ENCODE peak calls at places on chromosomes 11 and 22, in six cellular contexts. D is K562, L is H1, M is SK-N-SH, G is HepG2, K is GM12878. C is an unnamed sample.

GRCh38 chr11:6443269-6444003 is 2.6 kb upstream of the HPX start:
- DNase-seq in D (peak; percentile 76), L (no peak), M (peak; percentile 78), G (peak; percentile 28), K (no peak), C (peak; percentile 13)

GRCh38 chr11:133501643-133502535 is 30.4 kb downstream of the OPCML start:
- DNase-seq in D (no peak), L (no peak), M (no peak), G (no peak), K (no peak), C (no peak)

GRCh38 chr11:81772161-81772560 is 961.5 kb downstream of the FAM181B start:
- DNase-seq in D (no peak), L (no peak), M (peak; percentile 20), G (no peak), K (no peak), C (no peak)

GRCh38 chr11:1755344-1756023 is 5.1 kb upstream of the IFITM10 start:
- DNase-seq in D (no peak), L (no peak), M (no peak), G (no peak), K (no peak), C (no peak)

GRCh38 chr22:40394607-40395006 is 24.2 kb downstream of the SGSM3 start:
- DNase-seq in D (no peak), L (no peak), M (no peak), G (no peak), K (no peak), C (no peak)

GRCh38 chr11:20080032-20080685 is 80.1 kb downstream of the DBX1 start:
- DNase-seq in D (peak; percentile 38), L (no peak), M (no peak), G (no peak), K (peak; percentile 9), C (no peak)

GRCh38 chr11:8610532-8611116 is 16.6 kb upstream of the STK33 start:
- DNase-seq in D (no peak), L (no peak), M (no peak), G (no peak), K (no peak), C (no peak)

GRCh38 chr11:22221143-22221542 is 28.3 kb downstream of the ANO5 start:
- DNase-seq in D (no peak), L (no peak), M (no peak), G (no peak), K (no peak), C (no peak)

GRCh38 chr11:33375688-33376311 is 118.6 kb downstream of the HIPK3 start:
- DNase-seq in D (no peak), L (no peak), M (peak; percentile 82), G (no peak), K (no peak), C (no peak)

GRCh38 chr11:2700415-2701211 is 819 bp upstream of the KCNQ1OT1 start:
- DNase-seq in D (peak; percentile 76), L (no peak), M (peak; percentile 79), G (peak; percentile 57), K (peak; percentile 13), C (no peak)

GRCh38 chr11:69044111-69045013 is 4.4 kb upstream of the TPCN2 start:
- DNase-seq in D (no peak), L (peak; percentile 64), M (peak; percentile 77), G (peak; percentile 68), K (no peak), C (no peak)

GRCh38 chr11:68455485-68455884 is 5.1 kb upstream of the PPP6R3 start:
- DNase-seq in D (no peak), L (no peak), M (no peak), G (no peak), K (no peak), C (no peak)

GRCh38 chr11:96704847-96705246 is 315.0 kb downstream of the JRKL start:
- DNase-seq in D (no peak), L (no peak), M (no peak), G (no peak), K (no peak), C (no peak)

GRCh38 chr11:17347676-17348075 is 3.9 kb upstream of the NCR3LG1 start:
- DNase-seq in D (no peak), L (no peak), M (no peak), G (no peak), K (no peak), C (no peak)

GRCh38 chr11:18699269-18699596 is 654 bp downstream of the TMEM86A start:
- DNase-seq in D (no peak), L (no peak), M (peak; percentile 30), G (no peak), K (no peak), C (no peak)

GRCh38 chr11:18700375-18700774 is 1.8 kb downstream of the TMEM86A start:
- DNase-seq in D (no peak), L (no peak), M (no peak), G (no peak), K (no peak), C (no peak)

GRCh38 chr11:18699848-18700261 is 1.3 kb downstream of the TMEM86A start:
- DNase-seq in D (no peak), L (no peak), M (no peak), G (no peak), K (no peak), C (peak; percentile 38)

GRCh38 chr11:18697581-18697980 is 998 bp upstream of the TMEM86A start:
- DNase-seq in D (no peak), L (no peak), M (no peak), G (no peak), K (no peak), C (no peak)

DNA sequence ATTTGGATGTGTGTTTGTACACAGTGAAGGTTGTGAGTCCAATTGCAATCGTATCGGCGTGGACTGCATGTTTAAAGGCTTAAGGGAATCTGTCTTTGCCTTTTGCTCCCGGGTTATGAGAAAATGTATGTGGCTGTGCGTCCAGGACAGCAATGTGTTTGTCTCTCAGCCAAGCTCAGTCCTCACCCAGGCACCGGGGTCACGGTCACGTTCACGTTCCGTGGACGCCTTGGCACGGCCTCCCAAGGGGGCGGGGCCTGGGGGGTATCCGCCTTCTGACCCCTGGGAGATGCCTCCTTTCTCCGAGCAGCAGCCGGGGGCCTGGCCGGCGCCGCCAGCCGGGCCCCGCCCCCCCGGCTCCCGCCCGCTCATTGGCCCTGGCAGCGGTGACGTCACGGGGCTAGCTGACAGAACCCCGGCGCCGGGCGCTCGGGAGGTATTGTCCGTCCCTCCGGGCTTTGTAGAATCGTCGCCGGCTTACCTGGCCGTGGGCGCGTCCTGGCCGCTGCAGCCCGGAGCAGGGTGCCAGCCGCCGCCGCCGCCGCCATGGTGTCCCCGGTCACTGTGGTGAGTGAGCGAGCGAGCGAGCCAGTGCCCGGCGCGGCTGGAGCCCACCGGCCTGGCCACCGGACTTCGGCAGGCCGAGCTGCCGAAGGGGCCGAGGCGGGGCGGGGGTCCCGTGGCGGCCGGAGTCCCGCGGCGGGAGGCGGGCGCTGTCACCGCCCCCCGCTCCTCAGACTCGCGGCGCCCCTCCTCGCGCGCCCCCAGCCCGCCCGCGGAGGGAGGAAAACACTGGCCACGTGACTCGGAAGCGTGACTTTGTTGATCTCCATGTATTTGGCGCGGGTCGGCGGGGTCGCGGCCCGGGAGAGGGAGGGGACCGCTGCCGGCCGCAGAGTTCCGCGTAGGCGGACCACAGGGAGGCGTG is at the start of gene TMEM86A:
- DNase-seq in D (peak; percentile 98), L (no peak), M (peak; percentile 99), G (peak; percentile 70), K (no peak), C (peak; percentile 51)
- TF ChIP-seq POLR2AphosphoS5 in D (peak; percentile 19), L (peak; percentile 27), M (peak; percentile 34), G (no peak), K (no peak), C (no peak)

GRCh38 chr22:42714308-42714707 is 6.4 kb downstream of the A4GALT start:
- DNase-seq in D (no peak), L (no peak), M (no peak), G (no peak), K (no peak), C (no peak)

GRCh38 chr22:42714768-42715430 is 5.8 kb downstream of the A4GALT start:
- DNase-seq in D (no peak), L (no peak), M (no peak), G (no peak), K (no peak), C (no peak)

GRCh38 chr22:42711895-42712837 is 8.5 kb downstream of the A4GALT start:
- DNase-seq in D (no peak), L (no peak), M (no peak), G (no peak), K (no peak), C (no peak)

GRCh38 chr22:42708393-42708792 is 12.3 kb downstream of the A4GALT start:
- DNase-seq in D (no peak), L (no peak), M (no peak), G (no peak), K (no peak), C (no peak)

GRCh38 chr22:42711281-42711731 is 9.4 kb downstream of the A4GALT start:
- DNase-seq in D (no peak), L (no peak), M (no peak), G (no peak), K (no peak), C (no peak)
- TF ChIP-seq GABPA in D (no peak), L (no peak), M (no peak), G (no peak), K (no peak), C (no peak)

DNA sequence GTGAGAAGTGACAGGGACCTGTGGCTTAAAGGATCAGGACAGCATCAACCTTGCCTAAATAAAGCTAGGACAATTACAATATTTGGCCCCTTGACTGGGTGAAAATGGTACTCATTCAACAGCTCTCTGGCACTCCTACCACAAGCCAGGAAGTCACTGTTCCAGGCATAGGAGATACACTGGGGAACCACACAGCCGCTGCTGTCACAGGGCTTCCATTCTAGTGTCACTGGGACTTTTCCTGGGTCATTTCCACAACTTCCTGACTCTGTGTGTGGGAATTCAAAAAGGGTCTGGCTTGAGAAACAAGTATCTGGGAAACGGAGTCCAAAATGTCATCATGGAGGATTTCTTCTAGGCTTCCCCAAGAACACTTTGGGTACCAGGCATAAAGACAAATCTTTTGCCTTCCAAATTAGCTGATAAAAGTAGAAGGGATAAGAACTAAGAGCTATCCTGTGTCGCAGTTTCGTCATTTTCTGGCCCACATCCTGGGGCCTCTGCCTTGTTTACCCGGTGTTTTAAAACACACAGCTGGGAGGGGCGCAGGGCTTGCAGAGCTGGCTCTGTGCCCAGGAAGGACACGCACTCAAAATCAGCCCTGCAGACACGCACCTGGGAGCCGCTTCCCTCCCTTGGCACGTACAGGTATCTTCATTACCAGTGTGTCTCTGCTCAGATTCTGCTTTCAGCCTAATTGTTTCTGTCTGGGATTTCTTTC is 38.0 kb downstream of the TMEM45B start:
- DNase-seq in D (no peak), L (no peak), M (peak; percentile 44), G (peak; percentile 85), K (no peak), C (peak; percentile 57)
- TF ChIP-seq POLR2AphosphoS5 in D (no peak), L (no peak), M (no peak), G (no peak), K (no peak), C (no peak)

GRCh38 chr22:17861909-17862308 is 87.6 kb upstream of the BID start:
- DNase-seq in D (no peak), L (no peak), M (no peak), G (no peak), K (no peak), C (no peak)

GRCh38 chr22:17862646-17863181 is 88.4 kb upstream of the BID start:
- DNase-seq in D (no peak), L (no peak), M (no peak), G (no peak), K (no peak), C (peak; percentile 51)

GRCh38 chr22:17864398-17865182 is 90.3 kb upstream of the BID start:
- DNase-seq in D (no peak), L (no peak), M (no peak), G (no peak), K (no peak), C (no peak)

GRCh38 chr22:17858033-17858432 is 83.8 kb upstream of the BID start:
- DNase-seq in D (no peak), L (no peak), M (no peak), G (no peak), K (no peak), C (no peak)

GRCh38 chr22:17860220-17860965 is 86.1 kb upstream of the BID start:
- DNase-seq in D (no peak), L (no peak), M (no peak), G (no peak), K (no peak), C (no peak)
- TF ChIP-seq GABPA in D (no peak), L (no peak), M (no peak), G (no peak), K (no peak), C (no peak)